ENCODE peak calls at places on chromosome 18, in eight cellular contexts. E is transverse colon, M is stomach, P is HCT116, F is prostate gland, S is breast epithelium, J is suprapubic skin, X is spleen. A is an unnamed sample.

GRCh38 chr18:35038881-35039491 is 2.2 kb upstream of the MAPRE2 start:
- DNase-seq in E (no peak), M (no peak), P (no peak), F (no peak), S (no peak), J (no peak), X (no peak), A (no peak)

GRCh38 chr18:57927511-57927910 is 116.5 kb upstream of the NEDD4L start:
- DNase-seq in E (no peak), M (no peak), P (no peak), F (no peak), S (no peak), J (no peak), X (no peak), A (peak)

GRCh38 chr18:79384151-79384807 is 11.5 kb upstream of the NFATC1 start:
- DNase-seq in E (no peak), M (no peak), P (no peak), F (no peak), S (no peak), J (no peak), X (peak), A (no peak)

GRCh38 chr18:61582205-61582710 is 249.0 kb downstream of the CDH20 start:
- DNase-seq in E (no peak), M (no peak), P (no peak), F (no peak), S (no peak), J (no peak), X (no peak), A (no peak)

GRCh38 chr18:58787750-58788149 is 76.9 kb upstream of the ZNF532 start:
- DNase-seq in E (no peak), M (no peak), P (no peak), F (no peak), S (no peak), J (no peak), X (no peak), A (no peak)

GRCh38 chr18:41939326-41939725 is 15.7 kb upstream of the PIK3C3 start:
- DNase-seq in E (no peak), M (no peak), P (no peak), F (no peak), S (no peak), J (no peak), X (no peak), A (no peak)

GRCh38 chr18:77087391-77088141 is 45.0 kb downstream of the MBP start:
- DNase-seq in E (peak), M (peak), P (no peak), F (no peak), S (peak), J (no peak), X (peak), A (peak)

GRCh38 chr18:23703057-23703986 is 14.1 kb downstream of the LAMA3 start:
- DNase-seq in E (no peak), M (no peak), P (peak), F (peak), S (no peak), J (no peak), X (no peak), A (no peak)

GRCh38 chr18:35110037-35110436 is 68.8 kb downstream of the MAPRE2 start:
- DNase-seq in E (no peak), M (no peak), P (no peak), F (no peak), S (no peak), J (no peak), X (no peak), A (no peak)

GRCh38 chr18:55228707-55229106 is 269.4 kb upstream of the CCDC68 start:
- DNase-seq in E (no peak), M (no peak), P (no peak), F (no peak), S (no peak), J (no peak), X (peak), A (no peak)

GRCh38 chr18:31101148-31102019 is 837 bp downstream of the DSC2 start:
- DNase-seq in E (peak), M (peak), P (no peak), F (peak), S (peak), J (peak), X (peak), A (no peak)
- H3K27ac ChIP-seq in E (peak), M (peak), P (peak), F (peak), S (peak), J (peak), X (peak), A (peak)

GRCh38 chr18:59851784-59852399 is 47.9 kb upstream of the PMAIP1 start:
- DNase-seq in E (no peak), M (no peak), P (no peak), F (peak), S (no peak), J (peak), X (no peak), A (no peak)
- TF ChIP-seq POLR2AphosphoS5 in E (no peak), M (no peak), P (no peak), F (peak), S (no peak), J (no peak), X (no peak), A (no peak)

GRCh38 chr18:22320155-22320554 is 97.6 kb downstream of the CTAGE1 start:
- DNase-seq in E (no peak), M (no peak), P (no peak), F (no peak), S (no peak), J (no peak), X (no peak), A (no peak)

GRCh38 chr18:22320736-22321135 is 97.0 kb downstream of the CTAGE1 start:
- DNase-seq in E (no peak), M (no peak), P (no peak), F (no peak), S (no peak), J (no peak), X (no peak), A (no peak)

GRCh38 chr18:22325396-22325795 is 92.3 kb downstream of the CTAGE1 start:
- DNase-seq in E (no peak), M (no peak), P (no peak), F (no peak), S (no peak), J (no peak), X (no peak), A (no peak)

GRCh38 chr18:22322251-22322691 is 95.4 kb downstream of the CTAGE1 start:
- DNase-seq in E (no peak), M (no peak), P (no peak), F (no peak), S (no peak), J (no peak), X (no peak), A (no peak)

GRCh38 chr18:22324191-22325131 is 93.3 kb downstream of the CTAGE1 start:
- DNase-seq in E (peak), M (peak), P (no peak), F (no peak), S (no peak), J (no peak), X (peak), A (no peak)
- H3K27ac ChIP-seq in E (no peak), M (no peak), P (no peak), F (no peak), S (peak), J (no peak), X (no peak), A (no peak)

GRCh38 chr18:10351221-10351795 is 103.1 kb upstream of the APCDD1 start:
- DNase-seq in E (no peak), M (no peak), P (no peak), F (no peak), S (no peak), J (no peak), X (no peak), A (peak)

GRCh38 chr18:10351858-10352257 is 102.6 kb upstream of the APCDD1 start:
- DNase-seq in E (no peak), M (no peak), P (no peak), F (no peak), S (no peak), J (no peak), X (no peak), A (peak)

GRCh38 chr18:10353791-10354190 is 100.6 kb upstream of the APCDD1 start:
- DNase-seq in E (no peak), M (no peak), P (no peak), F (no peak), S (no peak), J (no peak), X (no peak), A (peak)

GRCh38 chr18:10352671-10353070 is 101.8 kb upstream of the APCDD1 start:
- DNase-seq in E (no peak), M (no peak), P (no peak), F (no peak), S (no peak), J (no peak), X (no peak), A (peak)

DNA sequence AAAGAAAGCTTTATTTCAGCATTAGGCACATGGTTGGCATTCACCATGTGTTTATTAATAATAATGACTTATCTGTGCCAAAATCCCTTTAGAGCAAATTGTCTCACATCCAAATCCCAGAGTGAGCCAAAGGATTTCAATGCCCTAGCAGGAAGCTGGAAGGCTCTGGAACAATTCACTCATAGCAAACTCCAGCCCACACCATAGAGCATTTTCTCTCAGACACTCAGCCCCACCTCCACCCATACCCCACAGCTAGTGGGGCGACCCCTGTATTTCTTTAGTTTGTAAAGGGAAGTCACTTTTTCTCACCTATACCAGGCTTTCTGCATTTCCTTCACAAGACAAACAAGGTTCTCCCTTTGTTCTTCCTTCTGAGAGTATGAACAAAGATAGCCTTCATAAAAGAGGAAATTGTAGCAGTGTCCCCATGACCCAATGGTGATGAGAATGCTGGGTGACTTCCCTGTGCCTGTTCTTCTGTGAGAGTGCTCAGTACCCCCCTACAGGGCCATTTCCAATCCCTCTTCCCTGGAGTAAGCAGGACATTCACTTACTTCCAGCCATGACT is 100.1 kb upstream of the APCDD1 start:
- DNase-seq in E (no peak), M (no peak), P (no peak), F (no peak), S (no peak), J (no peak), X (no peak), A (peak)
- TF ChIP-seq POLR2AphosphoS5 in E (no peak), M (peak), P (no peak), F (no peak), S (no peak), J (no peak), X (no peak), A (no peak)

GRCh38 chr18:10065296-10065695 is 151.5 kb downstream of the VAPA start:
- DNase-seq in E (no peak), M (no peak), P (no peak), F (no peak), S (no peak), J (no peak), X (no peak), A (no peak)
- H3K27ac ChIP-seq in E (no peak), M (no peak), P (no peak), F (no peak), S (no peak), J (no peak), X (no peak), A (no peak)

GRCh38 chr18:50310080-50310479 is 22.6 kb upstream of the CXXC1 start:
- DNase-seq in E (no peak), M (no peak), P (no peak), F (no peak), S (no peak), J (no peak), X (no peak), A (no peak)

GRCh38 chr18:50307400-50307737 is 19.9 kb upstream of the CXXC1 start:
- DNase-seq in E (no peak), M (no peak), P (no peak), F (no peak), S (no peak), J (no peak), X (no peak), A (no peak)

GRCh38 chr18:50311573-50312106 is 24.1 kb upstream of the CXXC1 start:
- DNase-seq in E (no peak), M (no peak), P (no peak), F (no peak), S (no peak), J (no peak), X (no peak), A (no peak)

GRCh38 chr18:50306944-50307343 is 19.5 kb upstream of the CXXC1 start:
- DNase-seq in E (no peak), M (peak), P (no peak), F (no peak), S (no peak), J (no peak), X (no peak), A (no peak)

GRCh38 chr18:50307738-50308470 is 20.4 kb upstream of the CXXC1 start:
- DNase-seq in E (peak), M (peak), P (no peak), F (peak), S (peak), J (peak), X (peak), A (no peak)
- TF ChIP-seq POLR2AphosphoS5 in E (peak), M (no peak), P (no peak), F (peak), S (no peak), J (no peak), X (peak), A (peak)

DNA sequence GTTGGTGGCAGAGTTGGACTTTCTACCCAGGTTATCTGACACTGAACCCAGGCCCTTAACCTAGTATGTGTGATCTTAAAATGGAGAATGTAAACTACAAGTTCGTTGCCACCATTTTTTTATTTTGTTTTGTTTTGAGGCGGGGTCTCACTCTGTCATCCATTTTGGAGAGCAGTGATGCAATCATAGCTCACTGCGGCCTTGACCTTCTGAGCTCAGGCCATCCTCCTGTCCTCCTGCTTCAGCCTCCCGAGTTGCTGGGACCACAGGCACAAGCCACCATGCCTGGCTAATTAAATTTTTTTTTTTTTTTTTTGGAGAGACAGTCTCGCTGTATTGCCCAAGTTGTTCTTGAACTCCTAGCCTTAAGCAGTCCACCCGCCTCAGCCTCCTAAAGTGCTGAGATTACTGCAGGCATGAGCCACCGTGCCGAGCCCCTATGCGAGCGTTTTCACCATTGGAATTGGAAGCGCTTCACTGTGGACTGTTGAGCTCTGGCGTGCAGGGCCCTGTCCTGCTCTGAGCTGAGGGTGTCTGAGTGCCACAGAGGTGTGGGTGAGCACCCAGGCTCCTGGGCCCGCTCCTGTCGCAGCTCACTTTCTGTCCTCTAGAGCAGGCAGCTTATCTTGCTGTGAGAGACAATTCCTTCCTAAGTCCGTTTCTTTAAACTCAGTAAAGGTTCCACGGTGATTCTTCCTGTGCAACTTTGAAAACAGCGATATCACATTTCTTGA is 186.9 kb downstream of the LDLRAD4 start:
- DNase-seq in E (no peak), M (no peak), P (no peak), F (no peak), S (no peak), J (peak), X (no peak), A (no peak)
- H3K27ac ChIP-seq in E (no peak), M (no peak), P (no peak), F (no peak), S (no peak), J (no peak), X (no peak), A (no peak)

DNA sequence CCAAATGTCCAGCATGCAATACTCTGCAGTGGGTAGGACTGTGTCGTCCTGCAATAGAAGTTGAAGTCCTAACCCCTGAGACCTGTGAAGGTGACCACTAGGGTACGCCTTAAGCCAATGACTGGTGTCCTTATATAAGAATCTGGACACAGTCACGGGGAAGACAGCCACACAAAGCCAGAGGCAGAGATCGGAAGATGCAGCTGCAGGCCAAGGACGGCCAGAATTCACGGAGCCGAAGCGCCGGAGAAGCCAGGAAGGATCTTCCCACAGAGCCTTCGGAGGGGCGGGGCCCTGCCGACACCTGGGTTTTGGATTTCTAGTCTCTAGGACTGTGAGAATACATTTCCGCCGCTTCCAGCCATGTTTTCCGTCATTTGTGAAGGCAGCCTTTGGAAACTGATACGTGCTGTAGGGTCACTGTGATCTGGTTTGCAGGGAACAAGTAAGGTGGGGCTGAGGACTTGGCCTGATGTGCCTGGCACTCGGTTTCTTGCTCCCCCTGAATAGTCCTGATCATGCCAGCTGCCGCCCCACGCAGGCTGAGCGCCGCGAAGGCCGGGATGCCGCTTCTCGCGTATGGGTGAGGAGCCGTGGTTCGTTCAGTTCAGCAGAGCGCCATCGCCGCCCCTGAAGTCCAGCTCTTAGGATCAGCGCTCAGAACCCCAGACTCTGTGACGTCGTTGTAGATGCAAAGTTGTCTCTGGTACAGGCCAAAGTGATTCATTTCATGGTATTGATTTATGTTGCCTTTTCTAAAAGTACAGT is 38.7 kb downstream of the PTGR3 start:
- DNase-seq in E (no peak), M (no peak), P (no peak), F (no peak), S (no peak), J (no peak), X (no peak), A (no peak)
- TF ChIP-seq POLR2AphosphoS5 in E (no peak), M (no peak), P (no peak), F (no peak), S (no peak), J (no peak), X (no peak), A (no peak)